ENCODE peak calls at places on chromosome 1, in four cellular contexts. One of them, this sample, is unnamed.

GRCh38 chr1:38814984-38815464 is 44.5 kb downstream of the RRAGC start:
- DNase-seq in cardiac muscle cell: no peak
- DNase-seq in tibial nerve: no peak
- DNase-seq in suprapubic skin: no peak
- DNase-seq in this sample: no peak

GRCh38 chr1:26694185-26694572 is 1.6 kb upstream of the ARID1A start:
- DNase-seq in cardiac muscle cell: peak; percentile 45
- DNase-seq in tibial nerve: no peak
- DNase-seq in suprapubic skin: no peak
- DNase-seq in this sample: no peak

GRCh38 chr1:228004331-228004871 is 2.4 kb upstream of the WNT3A start:
- DNase-seq in cardiac muscle cell: peak; percentile 36
- DNase-seq in tibial nerve: no peak
- DNase-seq in suprapubic skin: peak; percentile 52
- DNase-seq in this sample: no peak

GRCh38 chr1:52348704-52349301 is 17.2 kb downstream of the CC2D1B start:
- DNase-seq in cardiac muscle cell: peak; percentile 57
- DNase-seq in tibial nerve: no peak
- DNase-seq in suprapubic skin: no peak
- DNase-seq in this sample: no peak

GRCh38 chr1:114108741-114109255 is 44.9 kb downstream of the SYT6 start:
- DNase-seq in cardiac muscle cell: peak; percentile 63
- DNase-seq in tibial nerve: no peak
- DNase-seq in suprapubic skin: no peak
- DNase-seq in this sample: peak; percentile 42

GRCh38 chr1:19505694-19506457 is 20.5 kb upstream of the CAPZB start:
- DNase-seq in cardiac muscle cell: no peak
- DNase-seq in tibial nerve: peak; percentile 40
- DNase-seq in suprapubic skin: no peak
- DNase-seq in this sample: no peak

GRCh38 chr1:16048573-16049189 is 5.1 kb downstream of the CLCNKB start:
- DNase-seq in cardiac muscle cell: peak; percentile 64
- DNase-seq in tibial nerve: peak; percentile 30
- DNase-seq in suprapubic skin: no peak
- DNase-seq in this sample: no peak

GRCh38 chr1:23930861-23931471 is 17.8 kb upstream of the CNR2 start:
- DNase-seq in cardiac muscle cell: peak; percentile 73
- DNase-seq in tibial nerve: no peak
- DNase-seq in suprapubic skin: peak; percentile 13
- DNase-seq in this sample: peak; percentile 50

GRCh38 chr1:95229706-95230105 is 4.3 kb upstream of the RWDD3 start:
- DNase-seq in cardiac muscle cell: no peak
- DNase-seq in tibial nerve: no peak
- DNase-seq in suprapubic skin: no peak
- DNase-seq in this sample: no peak

GRCh38 chr1:227730630-227731151 is 4.4 kb downstream of the JMJD4 start:
- DNase-seq in cardiac muscle cell: no peak
- DNase-seq in tibial nerve: no peak
- DNase-seq in suprapubic skin: peak; percentile 64
- DNase-seq in this sample: no peak

GRCh38 chr1:222242492-222242891 is 305.4 kb downstream of the HHIPL2 start:
- DNase-seq in cardiac muscle cell: no peak
- DNase-seq in tibial nerve: no peak
- DNase-seq in suprapubic skin: no peak
- DNase-seq in this sample: no peak

GRCh38 chr1:54577612-54578011 is 29.6 kb downstream of the ACOT11 start:
- DNase-seq in cardiac muscle cell: peak; percentile 86
- DNase-seq in tibial nerve: peak; percentile 70
- DNase-seq in suprapubic skin: no peak
- DNase-seq in this sample: no peak

GRCh38 chr1:145985502-145986439 is 10.6 kb downstream of the TXNIP start:
- DNase-seq in cardiac muscle cell: peak; percentile 76
- DNase-seq in tibial nerve: peak; percentile 69
- DNase-seq in suprapubic skin: peak; percentile 67
- DNase-seq in this sample: peak; percentile 80

GRCh38 chr1:54973205-54973921 is 7.1 kb upstream of the TMEM61 start:
- DNase-seq in cardiac muscle cell: peak; percentile 64
- DNase-seq in tibial nerve: peak; percentile 36
- DNase-seq in suprapubic skin: no peak
- DNase-seq in this sample: no peak

GRCh38 chr1:155499953-155500621 is 62.5 kb downstream of the ASH1L start:
- DNase-seq in cardiac muscle cell: peak; percentile 33
- DNase-seq in tibial nerve: no peak
- DNase-seq in suprapubic skin: no peak
- DNase-seq in this sample: no peak

GRCh38 chr1:208909011-208909410 is 664.8 kb upstream of the PLXNA2 start:
- DNase-seq in cardiac muscle cell: no peak
- DNase-seq in tibial nerve: no peak
- DNase-seq in suprapubic skin: no peak
- DNase-seq in this sample: no peak

GRCh38 chr1:147504801-147505303 is 36.4 kb upstream of the BCL9 start:
- DNase-seq in cardiac muscle cell: peak; percentile 44
- DNase-seq in tibial nerve: no peak
- DNase-seq in suprapubic skin: no peak
- DNase-seq in this sample: no peak

GRCh38 chr1:117416546-117417117 is 49.4 kb downstream of the MAN1A2 start:
- DNase-seq in cardiac muscle cell: no peak
- DNase-seq in tibial nerve: no peak
- DNase-seq in suprapubic skin: no peak
- DNase-seq in this sample: no peak

GRCh38 chr1:165563551-165563950 is 19.8 kb downstream of the LRRC52 start:
- DNase-seq in cardiac muscle cell: no peak
- DNase-seq in tibial nerve: no peak
- DNase-seq in suprapubic skin: no peak
- DNase-seq in this sample: no peak

GRCh38 chr1:18211764-18212163 is 104.2 kb downstream of the IGSF21 start:
- DNase-seq in cardiac muscle cell: no peak
- DNase-seq in tibial nerve: no peak
- DNase-seq in suprapubic skin: no peak
- DNase-seq in this sample: no peak

GRCh38 chr1:202807367-202807925 is 775 bp downstream of the KDM5B start:
- DNase-seq in cardiac muscle cell: peak; percentile 39
- DNase-seq in tibial nerve: no peak
- DNase-seq in suprapubic skin: no peak
- DNase-seq in this sample: no peak

GRCh38 chr1:44276006-44276405 is 62.7 kb downstream of the DMAP1 start:
- DNase-seq in cardiac muscle cell: peak; percentile 29
- DNase-seq in tibial nerve: no peak
- DNase-seq in suprapubic skin: no peak
- DNase-seq in this sample: no peak

GRCh38 chr1:180508725-180509097 is 6.3 kb upstream of the ACBD6 start:
- DNase-seq in cardiac muscle cell: no peak
- DNase-seq in tibial nerve: no peak
- DNase-seq in suprapubic skin: no peak
- DNase-seq in this sample: no peak

GRCh38 chr1:173663159-173663558 is 6.5 kb downstream of the ANKRD45 start:
- DNase-seq in cardiac muscle cell: no peak
- DNase-seq in tibial nerve: no peak
- DNase-seq in suprapubic skin: no peak
- DNase-seq in this sample: no peak

GRCh38 chr1:186884266-186884665 is 55.5 kb downstream of the PLA2G4A start:
- DNase-seq in cardiac muscle cell: no peak
- DNase-seq in tibial nerve: no peak
- DNase-seq in suprapubic skin: no peak
- DNase-seq in this sample: no peak

GRCh38 chr1:43976890-43977289 is 2.1 kb upstream of the B4GALT2 start:
- DNase-seq in cardiac muscle cell: no peak
- DNase-seq in tibial nerve: no peak
- DNase-seq in suprapubic skin: no peak
- DNase-seq in this sample: no peak

GRCh38 chr1:243882276-243882675 is 32.2 kb upstream of the AKT3 start:
- DNase-seq in cardiac muscle cell: peak; percentile 27
- DNase-seq in tibial nerve: no peak
- DNase-seq in suprapubic skin: no peak
- DNase-seq in this sample: no peak

GRCh38 chr1:184866991-184867788 is 107.1 kb downstream of the NIBAN1 start:
- DNase-seq in cardiac muscle cell: peak; percentile 98
- DNase-seq in tibial nerve: peak; percentile 31
- DNase-seq in suprapubic skin: no peak
- DNase-seq in this sample: no peak

GRCh38 chr1:80054129-80054528 is 1047.6 kb upstream of the ADGRL4 start:
- DNase-seq in cardiac muscle cell: peak; percentile 50
- DNase-seq in tibial nerve: no peak
- DNase-seq in suprapubic skin: no peak
- DNase-seq in this sample: no peak

GRCh38 chr1:185996211-185996610 is 262.0 kb downstream of the HMCN1 start:
- DNase-seq in cardiac muscle cell: peak; percentile 66
- DNase-seq in tibial nerve: peak; percentile 64
- DNase-seq in suprapubic skin: no peak
- DNase-seq in this sample: no peak

GRCh38 chr1:157040802-157041201 is 4.7 kb downstream of the ARHGEF11 start:
- DNase-seq in cardiac muscle cell: peak; percentile 71
- DNase-seq in tibial nerve: no peak
- DNase-seq in suprapubic skin: no peak
- DNase-seq in this sample: no peak

GRCh38 chr1:222914861-222915632 is 100.2 kb downstream of the DISP1 start:
- DNase-seq in cardiac muscle cell: peak; percentile 88
- DNase-seq in tibial nerve: no peak
- DNase-seq in suprapubic skin: no peak
- DNase-seq in this sample: no peak

GRCh38 chr1:37755290-37755689 is 9.6 kb downstream of the EPHA10 start:
- DNase-seq in cardiac muscle cell: no peak
- DNase-seq in tibial nerve: no peak
- DNase-seq in suprapubic skin: no peak
- DNase-seq in this sample: no peak

GRCh38 chr1:21022279-21023040 is 154.2 kb downstream of the EIF4G3 start:
- DNase-seq in cardiac muscle cell: peak; percentile 97
- DNase-seq in tibial nerve: peak; percentile 54
- DNase-seq in suprapubic skin: no peak
- DNase-seq in this sample: peak; percentile 82

GRCh38 chr1:35319988-35320713 is 51.6 kb downstream of the ZMYM4 start:
- DNase-seq in cardiac muscle cell: peak; percentile 76
- DNase-seq in tibial nerve: no peak
- DNase-seq in suprapubic skin: no peak
- DNase-seq in this sample: no peak

GRCh38 chr1:35324486-35324885 is 56.0 kb downstream of the ZMYM4 start:
- DNase-seq in cardiac muscle cell: peak; percentile 51
- DNase-seq in tibial nerve: no peak
- DNase-seq in suprapubic skin: no peak
- DNase-seq in this sample: no peak

GRCh38 chr1:35316264-35316663 is 47.8 kb downstream of the ZMYM4 start:
- DNase-seq in cardiac muscle cell: no peak
- DNase-seq in tibial nerve: no peak
- DNase-seq in suprapubic skin: no peak
- DNase-seq in this sample: no peak

GRCh38 chr1:35315649-35316048 is 47.1 kb downstream of the ZMYM4 start:
- DNase-seq in cardiac muscle cell: no peak
- DNase-seq in tibial nerve: no peak
- DNase-seq in suprapubic skin: no peak
- DNase-seq in this sample: no peak

DNA sequence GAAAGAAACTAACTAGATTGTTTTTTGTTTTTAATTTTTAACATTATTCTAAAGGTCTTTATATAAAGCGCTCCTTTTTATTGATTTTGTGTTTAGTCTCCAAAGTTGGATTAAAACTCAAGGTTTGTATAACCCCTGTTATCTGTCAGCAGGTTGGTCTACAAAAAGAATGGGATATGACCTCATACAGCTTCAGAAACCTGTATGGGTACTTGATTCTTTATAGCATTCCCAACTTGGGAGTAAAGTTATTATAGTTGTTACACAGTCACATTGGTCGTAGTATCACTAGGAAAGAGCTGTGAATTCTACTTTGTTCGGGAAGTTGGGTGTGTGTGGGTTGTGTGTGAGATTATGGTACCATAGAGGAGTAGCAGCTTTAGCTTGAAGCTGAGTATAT is 52.4 kb downstream of the ZMYM4 start:
- DNase-seq in cardiac muscle cell: no peak
- DNase-seq in tibial nerve: no peak
- DNase-seq in suprapubic skin: no peak
- DNase-seq in this sample: no peak
- H3K27ac ChIP-seq in cardiac muscle cell: no peak overlapping the region
- H3K27ac ChIP-seq in tibial nerve: no peak overlapping the region
- H3K27ac ChIP-seq in suprapubic skin: no peak overlapping the region
- H3K27ac ChIP-seq in this sample: no peak overlapping the region

DNA sequence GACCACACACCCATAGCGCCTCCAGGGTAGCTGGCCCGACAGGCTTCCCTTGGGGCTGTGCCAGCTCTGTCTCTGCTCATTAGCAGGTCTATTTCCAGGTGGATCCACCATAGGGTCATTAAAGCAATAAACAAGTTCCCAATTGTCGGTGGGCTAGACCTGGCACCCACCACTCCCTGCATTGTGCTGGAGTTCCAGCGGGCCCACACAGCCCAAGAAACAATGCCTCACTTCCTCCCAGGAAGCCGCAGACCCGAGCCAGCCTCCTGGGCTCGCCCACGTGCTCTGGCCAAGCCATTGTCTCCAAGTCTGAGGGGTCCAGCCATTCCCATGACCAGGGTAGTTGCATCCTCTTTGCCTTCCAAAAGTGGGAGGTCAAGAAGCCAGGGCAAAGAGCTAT is 27.5 kb upstream of the SOX13 start:
- DNase-seq in cardiac muscle cell: peak; percentile 12
- DNase-seq in tibial nerve: no peak
- DNase-seq in suprapubic skin: no peak
- DNase-seq in this sample: peak; percentile 14
- H3K27ac ChIP-seq in cardiac muscle cell: no peak overlapping the region
- H3K27ac ChIP-seq in tibial nerve: no peak overlapping the region
- H3K27ac ChIP-seq in suprapubic skin: no peak overlapping the region
- H3K27ac ChIP-seq in this sample: no peak overlapping the region

GRCh38 chr1:201650608-201650933 is 111.6 kb downstream of the NAV1 start:
- DNase-seq in cardiac muscle cell: no peak
- DNase-seq in tibial nerve: no peak
- DNase-seq in suprapubic skin: no peak
- DNase-seq in this sample: no peak
- H3K27ac ChIP-seq in cardiac muscle cell: peak overlapping the region; percentile 24
- H3K27ac ChIP-seq in tibial nerve: no peak overlapping the region
- H3K27ac ChIP-seq in suprapubic skin: peak overlapping the region; percentile 55
- H3K27ac ChIP-seq in this sample: no peak overlapping the region

GRCh38 chr1:11025618-11026017 is 13.2 kb downstream of the TARDBP start:
- DNase-seq in cardiac muscle cell: no peak
- DNase-seq in tibial nerve: no peak
- DNase-seq in suprapubic skin: no peak
- DNase-seq in this sample: no peak

GRCh38 chr1:11019971-11020370 is 7.5 kb downstream of the TARDBP start:
- DNase-seq in cardiac muscle cell: no peak
- DNase-seq in tibial nerve: no peak
- DNase-seq in suprapubic skin: no peak
- DNase-seq in this sample: no peak

GRCh38 chr1:11026052-11026451 is 13.6 kb downstream of the TARDBP start:
- DNase-seq in cardiac muscle cell: no peak
- DNase-seq in tibial nerve: no peak
- DNase-seq in suprapubic skin: no peak
- DNase-seq in this sample: no peak

GRCh38 chr1:11024545-11024944 is 12.1 kb downstream of the TARDBP start:
- DNase-seq in cardiac muscle cell: no peak
- DNase-seq in tibial nerve: no peak
- DNase-seq in suprapubic skin: no peak
- DNase-seq in this sample: no peak

GRCh38 chr1:11023201-11023600 is 10.7 kb downstream of the TARDBP start:
- DNase-seq in cardiac muscle cell: no peak
- DNase-seq in tibial nerve: no peak
- DNase-seq in suprapubic skin: no peak
- DNase-seq in this sample: no peak
- H3K27ac ChIP-seq in cardiac muscle cell: no peak overlapping the region
- H3K27ac ChIP-seq in tibial nerve: no peak overlapping the region
- H3K27ac ChIP-seq in suprapubic skin: no peak overlapping the region
- H3K27ac ChIP-seq in this sample: no peak overlapping the region